ENCODE peak calls at places on chromosomes 16 and 17, in four cellular contexts. F is stomach, Q is GM23338, Z is K562. W is an unnamed sample. For H3K36me3, the result is how much of the 10 kb centered on the place peaks cover.

GRCh38 chr16:72247821-72248253 is 75.9 kb upstream of the PMFBP1 start:
- DNase-seq in F (no peak), Q (no peak), Z (no peak), W (no peak)

GRCh38 chr16:30747331-30747730 is 894 bp upstream of the PHKG2 start:
- DNase-seq in F (no peak), Q (no peak), Z (no peak), W (no peak)

GRCh38 chr17:32103476-32104113 is 38.7 kb upstream of the RHOT1 start:
- DNase-seq in F (peak), Q (no peak), Z (no peak), W (no peak)

GRCh38 chr16:84878770-84879169 is 59.0 kb downstream of the CRISPLD2 start:
- DNase-seq in F (no peak), Q (no peak), Z (no peak), W (no peak)

GRCh38 chr16:12494716-12495115 is 309.0 kb downstream of the CPPED1 start:
- DNase-seq in F (no peak), Q (no peak), Z (no peak), W (no peak)

GRCh38 chr16:27618611-27619380 is 68.9 kb downstream of the KATNIP start:
- DNase-seq in F (no peak), Q (no peak), Z (no peak), W (no peak)

GRCh38 chr17:58370716-58371115 is 18.7 kb upstream of the SUPT4H1 start:
- DNase-seq in F (no peak), Q (no peak), Z (no peak), W (no peak)

GRCh38 chr16:72241930-72242329 is 70.0 kb upstream of the PMFBP1 start:
- DNase-seq in F (no peak), Q (peak), Z (peak), W (no peak)

GRCh38 chr17:4175921-4176802 is 33.2 kb downstream of the CYB5D2 start:
- DNase-seq in F (no peak), Q (no peak), Z (no peak), W (peak)

GRCh38 chr17:3020381-3020780 is 43.0 kb downstream of the OR1D5 start:
- DNase-seq in F (no peak), Q (no peak), Z (no peak), W (peak)

GRCh38 chr17:42459983-42460300 is 1.3 kb downstream of the ATP6V0A1 start:
- DNase-seq in F (no peak), Q (no peak), Z (no peak), W (no peak)

GRCh38 chr17:7852919-7853692 is 1.8 kb upstream of the TMEM88 start:
- DNase-seq in F (no peak), Q (peak), Z (no peak), W (peak)

GRCh38 chr16:79764415-79765149 is 164.0 kb upstream of the MAF start:
- DNase-seq in F (no peak), Q (no peak), Z (no peak), W (no peak)

GRCh38 chr17:44940321-44940720 is 7.3 kb downstream of the KIF18B start:
- DNase-seq in F (no peak), Q (peak), Z (no peak), W (no peak)

GRCh38 chr17:79607941-79608728 is 2.7 kb downstream of the RBFOX3 start:
- DNase-seq in F (no peak), Q (peak), Z (peak), W (no peak)

GRCh38 chr17:19005442-19005773 is 844 bp upstream of the FAM83G start:
- DNase-seq in F (no peak), Q (peak), Z (no peak), W (no peak)

GRCh38 chr17:75850928-75851692 is 4.0 kb downstream of the WBP2 start:
- DNase-seq in F (no peak), Q (no peak), Z (no peak), W (no peak)

GRCh38 chr17:17666111-17666714 is 15.0 kb upstream of the RAI1 start:
- DNase-seq in F (peak), Q (no peak), Z (no peak), W (no peak)

GRCh38 chr16:89534147-89534788 is 26.1 kb downstream of the SPG7 start:
- DNase-seq in F (no peak), Q (no peak), Z (no peak), W (no peak)

GRCh38 chr17:46832306-46832895 is 13.9 kb upstream of the WNT3 start:
- DNase-seq in F (no peak), Q (no peak), Z (no peak), W (no peak)

GRCh38 chr17:51006601-51007000 is 114.1 kb downstream of the SPAG9 start:
- DNase-seq in F (no peak), Q (no peak), Z (no peak), W (no peak)

DNA sequence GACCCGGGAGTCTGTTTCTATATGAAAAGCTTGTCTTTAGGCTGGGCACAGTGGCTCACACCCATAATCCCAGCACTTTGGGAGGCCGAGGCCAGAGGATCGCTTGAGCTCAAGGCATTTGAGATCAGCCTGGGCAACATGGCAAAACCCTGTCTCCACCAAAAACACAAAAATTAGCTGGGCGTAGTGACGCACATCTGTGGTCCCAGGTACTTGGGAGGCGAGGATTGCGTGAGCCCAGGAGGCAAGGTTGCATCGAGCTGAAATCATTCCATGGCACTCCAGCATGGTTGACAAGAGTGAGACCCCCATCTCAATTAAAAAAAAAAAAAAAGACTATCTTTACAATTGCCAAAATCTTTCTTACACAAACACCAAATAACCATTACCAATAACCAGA is 22.7 kb upstream of the RFFL start:
- DNase-seq in F (no peak), Q (no peak), Z (no peak), W (no peak)
- H3K27ac ChIP-seq in F (peak), Q (no peak), Z (no peak), W (no peak)

GRCh38 chr17:1545618-1546017 is 17.0 kb downstream of the PITPNA start:
- DNase-seq in F (no peak), Q (no peak), Z (no peak), W (no peak)
- H3K36me3 ChIP-seq in F (half or more), Q (under half), Z (half or more), W (half or more)

DNA sequence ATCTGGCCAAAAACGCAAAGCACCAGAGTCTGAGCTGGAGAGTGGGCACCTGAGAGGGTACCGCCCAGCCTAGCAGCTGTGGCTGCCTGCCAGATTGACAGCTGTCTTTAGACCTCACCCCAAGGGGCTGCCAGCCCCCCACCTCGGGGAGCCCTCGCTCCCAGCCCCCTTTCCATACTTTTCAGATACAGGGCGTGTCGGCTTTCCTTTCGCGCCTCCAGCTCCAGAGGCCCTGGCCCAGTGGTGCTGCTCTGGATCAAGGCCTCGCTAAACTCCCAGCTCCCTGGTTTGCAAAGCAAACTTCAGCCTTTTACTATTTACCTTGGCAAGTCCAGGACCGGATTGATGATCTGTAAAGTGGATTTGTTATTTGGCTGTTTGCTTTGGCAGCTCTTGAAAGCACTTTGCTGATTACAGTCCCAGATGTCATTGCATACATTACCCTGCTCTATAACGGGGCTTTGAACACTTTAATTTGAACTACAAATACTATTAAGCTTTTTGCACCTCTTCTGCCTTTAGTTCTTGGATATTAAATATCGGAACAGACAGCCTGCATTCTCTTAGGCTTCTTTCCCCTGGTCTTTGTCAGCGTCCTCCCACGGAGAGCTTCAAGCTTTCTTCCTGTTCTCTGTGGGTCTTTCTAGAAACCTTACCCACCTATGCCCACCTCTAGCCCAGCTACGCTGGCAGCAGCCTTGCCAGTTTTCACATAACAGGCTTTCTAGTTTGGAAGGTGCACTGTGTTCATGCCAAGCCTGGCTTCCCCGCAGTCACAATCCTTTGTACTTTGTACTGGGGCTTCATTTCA is 63.6 kb upstream of the TBX2 start:
- DNase-seq in F (peak), Q (no peak), Z (no peak), W (no peak)
- TF ChIP-seq POLR2AphosphoS5 in F (peak), Q (no peak), Z (no peak), W (no peak)

GRCh38 chr17:78419970-78420820 is 41.7 kb downstream of the PGS1 start:
- DNase-seq in F (no peak), Q (no peak), Z (no peak), W (no peak)

GRCh38 chr17:78421084-78421533 is 42.7 kb downstream of the PGS1 start:
- DNase-seq in F (no peak), Q (no peak), Z (no peak), W (no peak)

GRCh38 chr17:78422267-78422605 is 43.8 kb downstream of the PGS1 start:
- DNase-seq in F (no peak), Q (no peak), Z (no peak), W (no peak)

GRCh38 chr17:78422872-78423588 is 44.6 kb downstream of the PGS1 start:
- DNase-seq in F (no peak), Q (no peak), Z (no peak), W (no peak)

GRCh38 chr17:78421534-78422266 is 43.3 kb downstream of the PGS1 start:
- DNase-seq in F (peak), Q (peak), Z (peak), W (peak)
- H3K27ac ChIP-seq in F (peak), Q (peak), Z (peak), W (peak)

GRCh38 chr17:21012736-21013135 is 30.1 kb downstream of the USP22 start:
- DNase-seq in F (no peak), Q (no peak), Z (no peak), W (no peak)
- H3K36me3 ChIP-seq in F (half or more), Q (half or more), Z (half or more), W (half or more)

DNA sequence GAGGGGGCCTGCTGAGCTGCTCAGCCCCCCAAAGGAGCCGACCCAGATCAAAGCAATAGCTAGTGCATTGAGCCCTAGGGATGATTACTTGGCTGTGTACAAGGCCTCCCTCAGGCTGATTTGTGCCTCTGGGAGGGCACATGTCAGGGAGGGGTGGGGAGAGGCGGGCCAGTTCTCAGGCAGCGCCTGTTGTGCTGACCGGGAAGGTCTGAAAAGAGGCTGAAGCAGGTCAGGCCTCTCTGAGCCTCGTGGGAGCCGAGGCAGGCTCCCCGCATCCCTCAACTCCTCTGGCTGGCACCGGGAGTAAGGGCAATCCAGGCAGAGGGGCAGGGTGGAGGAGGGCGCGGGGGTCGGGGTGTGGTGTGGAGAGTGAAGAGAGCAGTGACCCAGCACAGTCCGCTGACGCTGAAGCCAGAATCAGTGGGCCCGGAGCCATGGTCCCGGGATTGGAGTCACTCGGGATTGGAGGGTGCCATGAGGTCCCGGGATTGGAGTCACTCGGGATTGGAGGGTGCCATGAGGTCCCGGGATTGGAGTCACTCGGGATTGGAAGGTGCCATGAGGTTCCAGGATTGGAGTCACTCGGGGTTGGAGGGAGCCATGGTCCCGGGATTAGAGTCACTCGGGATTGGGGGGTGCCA is 3.0 kb downstream of the DCXR start:
- DNase-seq in F (no peak), Q (peak), Z (no peak), W (no peak)
- TF ChIP-seq POLR2AphosphoS5 in F (no peak), Q (peak), Z (no peak), W (no peak)